ENCODE peak calls at places on chromosomes 4 and X, in four cellular contexts. W, M, P and H are unnamed samples.

GRCh38 chr4:152536545-152537182 is 772 bp upstream of the FBXW7 start:
- DNase-seq in W (peak), M (peak), P (no peak), H (peak)

GRCh38 chr4:17347445-17347844 is 164.4 kb downstream of the QDPR start:
- DNase-seq in W (peak), M (peak), P (no peak), H (peak)

GRCh38 chr4:1870328-1870577 is 940 bp upstream of the NSD2 start:
- DNase-seq in W (peak), M (peak), P (peak), H (peak)

GRCh38 chr4:156596026-156596425 is 375.6 kb downstream of the PDGFC start:
- DNase-seq in W (peak), M (no peak), P (no peak), H (peak)

GRCh38 chr4:8525383-8526120 is 54.6 kb upstream of the GPR78 start:
- DNase-seq in W (no peak), M (no peak), P (no peak), H (peak)

GRCh38 chrX:130393451-130394074 is 8.1 kb upstream of the GPR119 start:
- DNase-seq in W (peak), M (peak), P (no peak), H (peak)

GRCh38 chr4:6942238-6942800 is 32.7 kb downstream of the TBC1D14 start:
- DNase-seq in W (peak), M (no peak), P (no peak), H (peak)

GRCh38 chr4:173506780-173507211 is 23.2 kb downstream of the HAND2 start:
- DNase-seq in W (no peak), M (peak), P (peak), H (no peak)

GRCh38 chr4:101169044-101170014 is 178.0 kb downstream of the PPP3CA start:
- DNase-seq in W (peak), M (peak), P (peak), H (peak)

GRCh38 chrX:39258331-39258730 is 457.1 kb downstream of the MID1IP1 start:
- DNase-seq in W (no peak), M (peak), P (no peak), H (peak)

GRCh38 chr4:62145276-62145675 is 945.1 kb downstream of the ADGRL3 start:
- DNase-seq in W (no peak), M (no peak), P (no peak), H (peak)

GRCh38 chr4:6278801-6279197 is 9.1 kb downstream of the WFS1 start:
- DNase-seq in W (peak), M (no peak), P (peak), H (peak)

GRCh38 chr4:168511780-168512467 is 15.1 kb downstream of the PALLD start:
- DNase-seq in W (no peak), M (no peak), P (no peak), H (no peak)

GRCh38 chrX:140091276-140091886 is 126.1 kb upstream of the CXorf66 start:
- DNase-seq in W (no peak), M (peak), P (no peak), H (no peak)

GRCh38 chrX:24498975-24499374 is 33.9 kb downstream of the PDK3 start:
- DNase-seq in W (peak), M (no peak), P (no peak), H (peak)

GRCh38 chrX:7362111-7362510 is 214.2 kb upstream of the PUDP start:
- DNase-seq in W (no peak), M (no peak), P (no peak), H (no peak)

GRCh38 chr4:140361099-140361498 is 12.3 kb upstream of the SCOC start:
- DNase-seq in W (no peak), M (no peak), P (no peak), H (no peak)

GRCh38 chr4:37639551-37640293 is 46.5 kb downstream of the RELL1 start:
- DNase-seq in W (peak), M (no peak), P (no peak), H (no peak)

GRCh38 chrX:22999696-23000223 is at the start of gene DDX53:
- DNase-seq in W (no peak), M (no peak), P (no peak), H (no peak)

GRCh38 chrX:119427024-119427794 is 28.1 kb downstream of the SLC25A43 start:
- DNase-seq in W (peak), M (peak), P (no peak), H (peak)

GRCh38 chrX:154775611-154776349 is 13.1 kb downstream of the DKC1 start:
- DNase-seq in W (peak), M (no peak), P (no peak), H (peak)

GRCh38 chrX:41868392-41868977 is 54.9 kb downstream of the CASK start:
- DNase-seq in W (no peak), M (no peak), P (no peak), H (no peak)

GRCh38 chr4:132683957-132684356 is 465.1 kb upstream of the PCDH10 start:
- DNase-seq in W (no peak), M (peak), P (no peak), H (no peak)
- TF ChIP-seq CTCF in W (no peak), M (no peak), P (no peak), H (no peak)

DNA sequence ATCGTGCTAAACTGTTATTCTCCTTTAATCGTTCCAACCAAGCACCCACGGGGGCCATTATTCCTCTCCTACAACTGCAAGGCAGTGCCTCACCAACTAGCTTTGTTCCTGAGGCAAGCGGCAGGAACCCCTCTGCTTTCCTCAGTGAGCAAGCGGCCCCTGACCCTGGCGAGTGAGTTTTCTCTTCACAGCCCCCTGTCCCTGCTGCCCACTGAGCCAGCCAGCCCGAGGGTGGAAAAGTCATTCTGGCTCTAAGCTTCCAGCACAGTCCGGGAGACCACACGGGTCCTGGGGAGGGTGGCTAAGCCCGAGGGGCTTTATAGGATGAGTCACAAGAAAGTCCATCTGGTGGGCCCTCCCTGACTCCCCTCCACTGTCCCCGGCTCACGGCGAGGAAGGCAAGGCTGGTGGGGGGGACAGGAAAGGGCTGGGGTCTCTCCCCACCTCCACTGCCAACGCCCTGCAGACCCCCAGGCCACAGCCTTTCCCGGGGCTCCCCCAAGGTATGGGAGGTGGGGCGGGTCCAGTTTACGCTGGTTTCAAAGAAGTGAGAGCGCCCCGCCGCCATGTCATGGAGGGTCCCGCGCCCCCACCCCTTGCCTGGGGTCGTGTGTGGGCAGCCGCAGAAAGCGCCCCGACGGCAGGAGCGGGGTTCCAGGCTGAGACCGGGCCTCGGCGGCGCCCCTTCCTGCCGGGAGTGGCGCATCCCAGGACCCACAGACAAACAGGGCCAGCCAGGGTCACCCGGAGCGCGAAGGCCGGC is 45.0 kb downstream of the CPLX1 start:
- DNase-seq in W (no peak), M (peak), P (no peak), H (no peak)
- TF ChIP-seq CTCF in W (no peak), M (no peak), P (no peak), H (no peak)

DNA sequence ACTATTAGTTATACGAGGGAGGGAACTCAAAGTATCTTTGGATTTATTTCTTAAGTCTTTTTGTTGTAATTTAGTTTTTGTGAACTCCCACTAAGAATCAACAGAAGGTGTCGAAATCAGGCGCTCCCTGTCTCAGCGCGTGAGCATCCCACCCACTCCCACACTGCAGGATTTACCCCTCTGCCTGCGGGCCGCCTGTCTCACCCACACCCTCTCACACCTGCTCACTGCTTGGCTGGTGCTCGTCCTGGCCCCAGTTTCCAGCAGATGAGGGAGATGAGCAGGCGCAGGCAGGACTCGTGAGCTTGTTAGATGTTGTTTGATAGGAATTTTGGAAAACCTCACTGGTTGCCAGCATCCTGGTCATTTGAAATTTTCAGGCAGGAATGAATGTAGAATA is 20.8 kb upstream of the HGFAC start:
- DNase-seq in W (no peak), M (no peak), P (no peak), H (no peak)
- TF ChIP-seq CTCF in W (no peak), M (no peak), P (no peak), H (no peak)

GRCh38 chr4:110970642-110971041 is 347.8 kb upstream of the PITX2 start:
- DNase-seq in W (peak), M (peak), P (no peak), H (peak)
- TF ChIP-seq CTCF in W (peak), M (peak), P (peak), H (peak)

GRCh38 chrX:48541140-48541814 is 1.8 kb downstream of the TBC1D25 start:
- DNase-seq in W (no peak), M (no peak), P (no peak), H (no peak)

GRCh38 chrX:48540480-48540879 is 966 bp downstream of the TBC1D25 start:
- DNase-seq in W (no peak), M (peak), P (no peak), H (no peak)

GRCh38 chrX:48540015-48540350 is 469 bp downstream of the TBC1D25 start:
- DNase-seq in W (peak), M (no peak), P (peak), H (peak)

GRCh38 chrX:48538641-48539344 is 721 bp upstream of the TBC1D25 start:
- DNase-seq in W (no peak), M (no peak), P (no peak), H (no peak)

GRCh38 chrX:48539345-48540014 is at the start of gene TBC1D25:
- DNase-seq in W (peak), M (peak), P (peak), H (peak)
- TF ChIP-seq CTCF in W (no peak), M (peak), P (peak), H (peak)

GRCh38 chr4:113050837-113051236 is 1.4 kb downstream of the ANK2 start:
- DNase-seq in W (no peak), M (no peak), P (no peak), H (no peak)

GRCh38 chr4:113051361-113051760 is 1.9 kb downstream of the ANK2 start:
- DNase-seq in W (no peak), M (no peak), P (no peak), H (no peak)

GRCh38 chr4:113052379-113052951 is 3.0 kb downstream of the ANK2 start:
- DNase-seq in W (peak), M (no peak), P (no peak), H (peak)

GRCh38 chr4:113049421-113050355 is at the start of gene ANK2:
- DNase-seq in W (peak), M (peak), P (no peak), H (no peak)

GRCh38 chr4:113050361-113050760 is 908 bp downstream of the ANK2 start:
- DNase-seq in W (no peak), M (no peak), P (no peak), H (no peak)
- TF ChIP-seq CTCF in W (no peak), M (no peak), P (no peak), H (no peak)